ENCODE peak calls at places on chromosomes 16 and 17, in nine cellular contexts. A is IMR-90, C is astrocyte, P is H1, U is HCT116, X is PC-9, M is neural progenitor cell, Q is GM23248, V is H9. D is an unnamed sample.

GRCh38 chr17:28466521-28467048 is 6.9 kb upstream of the SLC13A2 start:
- DNase-seq in U (no peak), Q (peak; percentile 15), M (no peak), C (peak; percentile 22), X (no peak), P (no peak), V (no peak), A (no peak), D (no peak)

GRCh38 chr17:50080096-50080480 is 15.1 kb upstream of the PDK2 start:
- DNase-seq in A (no peak), Q (no peak), M (no peak), P (no peak), V (no peak), C (no peak), U (no peak), X (no peak), D (no peak)

GRCh38 chr17:26773189-26774188 is 520.4 kb upstream of the WSB1 start:
- DNase-seq in A (no peak), U (no peak), C (no peak), P (no peak), V (no peak), X (no peak), M (no peak), Q (no peak), D (no peak)

GRCh38 chr17:41026668-41027471 is at the start of gene KRTAP1-5:
- DNase-seq in V (no peak), C (peak; percentile 74), U (no peak), M (no peak), X (peak; percentile 52), Q (peak; percentile 82), P (no peak), A (peak; percentile 91), D (no peak)

GRCh38 chr16:70467113-70467512 is 12.7 kb downstream of the FCSK start:
- DNase-seq in P (no peak), Q (no peak), A (no peak), V (no peak), X (no peak), C (no peak), U (no peak), M (no peak), D (no peak)

GRCh38 chr16:27444470-27444869 is 42.5 kb downstream of the IL21R start:
- DNase-seq in X (no peak), C (no peak), V (no peak), Q (no peak), A (no peak), P (no peak), M (no peak), U (no peak), D (no peak)

GRCh38 chr16:46757339-46758050 is 9.4 kb upstream of the MYLK3 start:
- DNase-seq in C (no peak), V (no peak), A (peak; percentile 7), M (peak; percentile 28), P (no peak), U (no peak), X (no peak), Q (no peak), D (no peak)

GRCh38 chr16:25052530-25052929 is 37.4 kb upstream of the ARHGAP17 start:
- DNase-seq in A (no peak), P (no peak), M (no peak), X (no peak), Q (no peak), V (no peak), C (no peak), U (no peak), D (no peak)

GRCh38 chr17:76727745-76728456 is 1.3 kb downstream of the METTL23 start:
- DNase-seq in C (no peak), M (no peak), U (no peak), Q (peak; percentile 65), V (no peak), X (no peak), P (no peak), A (no peak), D (peak; percentile 50)

GRCh38 chr16:15855704-15856003 is 1.2 kb downstream of the MYH11 start:
- DNase-seq in A (no peak), X (no peak), U (no peak), V (no peak), C (no peak), Q (no peak), P (no peak), M (no peak), D (no peak)

GRCh38 chr17:74637265-74637664 is 13.7 kb upstream of the CD300E start:
- DNase-seq in A (no peak), X (no peak), C (no peak), Q (no peak), V (no peak), P (no peak), M (no peak), U (no peak), D (no peak)

GRCh38 chr16:89593841-89594240 is 18.3 kb downstream of the CPNE7 start:
- DNase-seq in Q (no peak), X (no peak), A (no peak), M (no peak), V (no peak), C (no peak), U (no peak), P (no peak), D (peak; percentile 48)

GRCh38 chr16:27722892-27723450 is 173.0 kb downstream of the KATNIP start:
- DNase-seq in Q (no peak), M (no peak), U (no peak), C (no peak), X (no peak), V (no peak), A (no peak), P (no peak), D (no peak)

GRCh38 chr16:89033304-89033703 is 56.3 kb upstream of the CBFA2T3 start:
- DNase-seq in Q (no peak), P (no peak), A (no peak), V (no peak), C (no peak), U (no peak), M (no peak), X (no peak), D (no peak)

GRCh38 chr17:44607836-44608690 is 48.2 kb upstream of the MEIOC start:
- DNase-seq in A (peak; percentile 74), Q (peak; percentile 61), X (no peak), U (no peak), V (peak; percentile 76), M (peak; percentile 79), P (peak; percentile 31), C (peak; percentile 71), D (no peak)

GRCh38 chr16:16042076-16042475 is 92.7 kb downstream of the ABCC1 start:
- DNase-seq in Q (peak; percentile 37), U (no peak), C (peak; percentile 88), M (no peak), V (no peak), A (peak; percentile 88), P (no peak), X (no peak), D (no peak)

GRCh38 chr17:30376621-30377452 is 1.9 kb upstream of the CPD start:
- DNase-seq in A (peak; percentile 87), V (no peak), C (peak; percentile 70), X (peak; percentile 87), Q (peak; percentile 82), P (no peak), M (no peak), U (no peak), D (peak; percentile 10)

GRCh38 chr16:23771027-23771426 is 16.2 kb downstream of the CHP2 start:
- DNase-seq in C (no peak), V (no peak), A (no peak), Q (peak; percentile 24), M (no peak), X (no peak), U (no peak), P (no peak), D (no peak)

GRCh38 chr17:77096570-77097214 is 44.1 kb upstream of the SEC14L1 start:
- DNase-seq in Q (peak; percentile 75), P (no peak), C (peak; percentile 72), V (no peak), U (peak; percentile 28), A (peak; percentile 73), M (no peak), X (no peak), D (no peak)

GRCh38 chr17:41792835-41793748 is 6.6 kb upstream of the JUP start:
- DNase-seq in Q (peak; percentile 57), A (peak; percentile 60), X (peak; percentile 94), C (peak; percentile 66), V (peak; percentile 64), M (peak; percentile 31), P (no peak), U (peak; percentile 79), D (peak; percentile 17)

GRCh38 chr17:79786930-79787643 is 9.1 kb downstream of the CBX2 start:
- DNase-seq in Q (no peak), P (no peak), U (no peak), V (no peak), X (no peak), M (no peak), C (no peak), A (no peak), D (no peak)
- H2AFZ ChIP-seq in Q (no peak overlapping the region), P (no peak overlapping the region), U (no peak overlapping the region), V (no peak overlapping the region), X (no peak overlapping the region), M (no peak overlapping the region), C (no peak overlapping the region), A (no peak overlapping the region), D (no peak overlapping the region)

DNA sequence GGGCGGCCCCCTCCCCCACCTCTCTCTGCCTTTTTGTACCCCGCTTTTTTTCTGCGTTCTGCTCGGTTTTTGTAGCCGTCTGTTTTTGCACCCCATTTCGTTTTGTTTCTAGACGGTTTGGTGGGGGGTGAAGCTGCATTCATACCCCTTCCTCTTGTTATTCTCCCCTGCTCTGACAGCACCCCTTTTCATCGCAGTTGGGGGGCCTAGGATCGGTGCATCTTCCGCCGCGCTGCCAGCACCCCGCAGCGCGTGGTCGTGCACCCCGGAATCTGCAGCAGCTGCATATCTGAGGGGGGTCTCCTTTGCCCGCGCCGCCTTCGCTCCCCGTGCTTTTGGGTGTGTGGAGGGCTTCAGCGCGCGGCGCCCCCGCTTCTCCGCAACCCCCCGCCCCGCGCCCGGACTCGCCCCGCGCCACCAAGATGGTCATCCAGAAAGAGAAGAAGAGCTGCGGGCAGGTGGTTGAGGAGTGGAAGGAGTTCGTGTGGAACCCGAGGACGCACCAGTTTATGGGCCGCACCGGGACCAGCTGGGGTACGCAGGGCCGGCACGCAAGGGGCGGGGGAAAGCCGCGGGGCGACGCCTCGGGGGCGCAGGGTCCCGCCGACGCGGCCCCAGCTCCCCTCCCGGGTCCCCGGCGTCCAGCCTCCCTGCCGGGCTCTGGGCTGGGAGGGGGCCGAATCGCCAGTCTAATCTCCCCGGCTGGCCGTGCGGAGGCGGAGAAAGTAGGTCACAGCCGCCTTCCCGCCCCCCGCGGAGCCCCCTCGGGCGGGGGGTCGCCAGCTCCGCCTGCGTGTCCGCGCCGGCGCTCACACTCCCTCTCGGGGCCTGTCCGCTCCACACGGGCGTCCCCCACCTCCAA is 602 bp downstream of the ATP1B2 start:
- DNase-seq in P (no peak), X (no peak), A (no peak), U (no peak), V (peak; percentile 55), C (no peak), M (peak; percentile 70), Q (no peak), D (no peak)
- H2AFZ ChIP-seq in P (no peak overlapping the region), X (no peak overlapping the region), A (peak overlapping the region; percentile 67), U (no peak overlapping the region), V (no peak overlapping the region), C (no peak overlapping the region), M (peak overlapping the region; percentile 55), Q (no peak overlapping the region), D (no peak overlapping the region)

GRCh38 chr16:85041184-85041928 is 13.8 kb downstream of the KIAA0513 start:
- DNase-seq in C (no peak), A (no peak), Q (no peak), M (no peak), V (no peak), P (no peak), U (no peak), X (no peak), D (no peak)
- H2AFZ ChIP-seq in C (no peak overlapping the region), A (no peak overlapping the region), Q (no peak overlapping the region), M (no peak overlapping the region), V (no peak overlapping the region), P (no peak overlapping the region), U (no peak overlapping the region), X (no peak overlapping the region), D (no peak overlapping the region)

GRCh38 chr17:83110755-83111154 is 31.3 kb downstream of the METRNL start:
- DNase-seq in C (no peak), P (no peak), U (no peak), Q (peak; percentile 76), A (peak; percentile 46), M (no peak), V (no peak), X (no peak), D (no peak)
- H2AFZ ChIP-seq in C (peak overlapping the region; percentile 63), P (no peak overlapping the region), U (peak overlapping the region; percentile 72), Q (peak overlapping the region; percentile 38), A (peak overlapping the region; percentile 87), M (no peak overlapping the region), V (no peak overlapping the region), X (no peak overlapping the region), D (no peak overlapping the region)

D was measured in DND-41.